ENCODE peak calls at places on chromosomes 1 and 21, in four cellular contexts. Z, Q, R and I are unnamed samples.

GRCh38 chr1:118960567-118961136 is 27.5 kb downstream of the TBX15 start:
- DNase-seq in Q (no peak), Z (peak), R (peak), I (no peak)

GRCh38 chr1:181099152-181100014 is 10.9 kb downstream of the IER5 start:
- DNase-seq in Z (peak), R (peak), Q (peak), I (peak)

GRCh38 chr1:197441990-197442389 is 173.9 kb downstream of the CRB1 start:
- DNase-seq in Z (peak), Q (peak), R (peak), I (peak)

GRCh38 chr1:156050376-156050775 is 3.2 kb downstream of the UBQLN4 start:
- DNase-seq in Q (no peak), Z (no peak), R (no peak), I (no peak)

GRCh38 chr1:113452921-113453770 is 62.8 kb downstream of the MAGI3 start:
- DNase-seq in Q (peak), R (peak), Z (peak), I (peak)

GRCh38 chr1:55050283-55050682 is 10.9 kb downstream of the PCSK9 start:
- DNase-seq in R (no peak), Q (no peak), Z (no peak), I (peak)

GRCh38 chr1:184418955-184419733 is 32.3 kb downstream of the C1orf21 start:
- DNase-seq in Q (peak), Z (no peak), R (no peak), I (no peak)

GRCh38 chr1:13898406-13898805 is 198.4 kb downstream of the PRDM2 start:
- DNase-seq in Z (no peak), Q (no peak), R (no peak), I (no peak)

GRCh38 chr1:209937996-209938959 is at the start of gene SYT14:
- DNase-seq in Q (peak), Z (peak), R (peak), I (peak)

GRCh38 chr1:150420560-150421265 is 56.8 kb downstream of the RPRD2 start:
- DNase-seq in Z (no peak), R (no peak), Q (no peak), I (peak)

GRCh38 chr1:180643693-180644092 is 11.9 kb downstream of the XPR1 start:
- DNase-seq in Z (no peak), Q (no peak), R (no peak), I (no peak)

GRCh38 chr1:230186003-230186863 is 119.2 kb downstream of the GALNT2 start:
- DNase-seq in Z (peak), Q (peak), R (peak), I (peak)

GRCh38 chr1:6785721-6786505 is 659 bp downstream of the CAMTA1 start:
- DNase-seq in Q (peak), R (peak), Z (peak), I (no peak)

GRCh38 chr1:17826165-17826488 is 71.0 kb downstream of the ACTL8 start:
- DNase-seq in Q (no peak), R (peak), Z (peak), I (no peak)

GRCh38 chr1:56709269-56709880 is 64.3 kb downstream of the PRKAA2 start:
- DNase-seq in R (peak), Z (peak), Q (peak), I (peak)

GRCh38 chr21:26597981-26598380 is 24.9 kb upstream of the CYYR1 start:
- DNase-seq in R (no peak), Q (peak), Z (no peak), I (no peak)

GRCh38 chr21:39681257-39681656 is 63.7 kb upstream of the IGSF5 start:
- DNase-seq in Q (peak), R (no peak), Z (no peak), I (peak)

GRCh38 chr1:88973520-88974137 is 18.8 kb downstream of the KYAT3 start:
- DNase-seq in R (peak), Z (peak), Q (peak), I (peak)

GRCh38 chr1:193458628-193459027 is 272.2 kb upstream of the B3GALT2 start:
- DNase-seq in Q (no peak), Z (no peak), R (no peak), I (peak)

GRCh38 chr1:37108596-37109188 is 74.4 kb upstream of the GRIK3 start:
- DNase-seq in Q (no peak), R (no peak), Z (no peak), I (no peak)

GRCh38 chr1:2208309-2209239 is 14.0 kb upstream of the FAAP20 start:
- DNase-seq in R (no peak), Q (peak), Z (peak), I (peak)

GRCh38 chr1:54671985-54672608 is 30.5 kb downstream of the MROH7 start:
- DNase-seq in Z (peak), R (peak), Q (peak), I (peak)

GRCh38 chr1:11131816-11132215 is 32.1 kb upstream of the EXOSC10 start:
- DNase-seq in R (no peak), Q (no peak), Z (no peak), I (no peak)

GRCh38 chr21:26572026-26572425 is 1.1 kb downstream of the CYYR1 start:
- DNase-seq in R (no peak), Z (no peak), Q (no peak), I (no peak)

GRCh38 chr21:44450402-44450801 is 4.9 kb upstream of the LRRC3 start:
- DNase-seq in Z (no peak), R (no peak), Q (no peak), I (no peak)

GRCh38 chr1:11842154-11843041 is 5.2 kb downstream of the NPPA start:
- DNase-seq in Z (peak), Q (no peak), R (no peak), I (no peak)

GRCh38 chr1:213931804-213932203 is 56.0 kb upstream of the PROX1 start:
- DNase-seq in Q (no peak), R (peak), Z (no peak), I (no peak)

GRCh38 chr1:179728266-179728665 is 14.8 kb upstream of the FAM163A start:
- DNase-seq in Z (no peak), R (no peak), Q (no peak), I (no peak)

GRCh38 chr1:205925730-205926129 is 17.5 kb downstream of the SLC26A9 start:
- DNase-seq in R (no peak), Q (peak), Z (peak), I (peak)

DNA sequence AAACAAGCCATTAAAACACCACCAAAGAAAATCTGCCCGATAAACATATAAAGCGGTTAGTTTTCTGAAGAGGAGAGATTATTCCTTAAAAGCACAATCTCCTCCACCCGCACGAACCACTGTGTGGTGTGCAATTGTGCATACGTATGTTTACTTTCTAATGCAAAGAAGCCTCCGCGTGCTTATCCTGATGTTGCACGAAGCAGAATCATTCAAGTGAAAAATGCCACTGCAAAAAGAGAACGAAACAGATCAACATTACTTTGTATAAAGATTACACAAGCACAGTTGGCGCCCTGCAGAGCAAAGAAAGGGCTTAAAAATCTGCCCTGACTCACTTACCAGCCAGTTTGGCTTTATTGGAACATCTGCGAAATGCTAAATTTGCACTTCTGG is 166.8 kb downstream of the ZNF281 start:
- DNase-seq in R (no peak), Q (no peak), Z (peak), I (no peak)
- H3K4me3 ChIP-seq in R (no peak), Q (no peak), Z (no peak), I (peak)

DNA sequence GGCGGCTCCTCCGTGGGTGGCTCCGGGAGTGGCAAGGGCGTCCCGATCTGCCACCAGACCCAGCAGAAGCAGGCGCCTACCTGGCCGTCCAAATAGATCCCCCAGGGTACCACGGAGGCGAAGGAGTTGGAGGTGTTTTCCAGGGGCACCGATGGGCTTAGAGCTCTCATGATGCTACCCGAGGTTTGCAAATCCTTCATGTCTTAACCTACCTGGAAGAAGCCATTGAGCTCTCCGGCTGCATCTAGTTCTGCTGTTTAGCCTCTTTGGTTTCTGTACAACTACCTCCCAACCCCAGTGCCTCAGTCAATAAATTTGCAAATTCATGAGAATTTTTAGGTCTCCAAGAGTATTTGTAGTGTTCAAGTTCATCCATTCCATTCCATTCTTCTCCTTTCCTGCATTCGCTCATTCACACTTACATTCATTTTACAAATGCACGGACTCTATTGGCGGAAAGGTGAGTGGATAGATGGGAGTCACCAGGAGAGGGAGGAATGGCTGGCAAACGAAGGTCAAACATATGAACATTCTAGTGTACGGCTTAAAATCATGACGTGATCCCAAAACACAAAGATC is 2.4 kb downstream of the LORICRIN start:
- DNase-seq in Q (no peak), Z (no peak), R (peak), I (no peak)
- TF ChIP-seq EZH2 in Q (peak), Z (no peak), R (no peak), I (no peak)

DNA sequence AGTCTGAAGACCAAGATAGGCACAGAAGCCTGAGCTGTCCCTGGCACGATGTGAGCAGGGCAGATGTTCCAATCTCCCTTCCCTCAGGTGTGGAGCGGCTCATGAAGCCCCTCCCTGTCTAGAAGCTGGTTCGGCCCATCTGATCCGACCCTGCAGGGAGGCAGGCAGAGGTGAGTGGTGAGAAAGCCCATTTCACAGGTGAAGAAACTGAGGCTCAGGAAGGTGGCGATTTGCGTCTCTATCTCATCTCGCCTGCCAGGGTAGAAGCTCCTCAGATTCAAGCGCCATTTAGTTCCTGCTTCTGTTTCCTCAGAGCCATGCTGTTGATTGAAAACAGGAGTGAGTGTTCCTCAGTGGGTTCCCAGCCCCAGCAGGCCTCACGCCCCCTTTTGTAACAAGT is 16.9 kb upstream of the TENT5B start:
- DNase-seq in Q (no peak), Z (no peak), R (no peak), I (no peak)
- H2AFZ ChIP-seq in Q (no peak), Z (no peak), R (no peak), I (no peak)

GRCh38 chr1:220803401-220804201 is 16.9 kb downstream of the MTARC1 start:
- DNase-seq in Q (no peak), R (peak), Z (peak), I (no peak)
- H3K4me3 ChIP-seq in Q (no peak), R (no peak), Z (no peak), I (no peak)

DNA sequence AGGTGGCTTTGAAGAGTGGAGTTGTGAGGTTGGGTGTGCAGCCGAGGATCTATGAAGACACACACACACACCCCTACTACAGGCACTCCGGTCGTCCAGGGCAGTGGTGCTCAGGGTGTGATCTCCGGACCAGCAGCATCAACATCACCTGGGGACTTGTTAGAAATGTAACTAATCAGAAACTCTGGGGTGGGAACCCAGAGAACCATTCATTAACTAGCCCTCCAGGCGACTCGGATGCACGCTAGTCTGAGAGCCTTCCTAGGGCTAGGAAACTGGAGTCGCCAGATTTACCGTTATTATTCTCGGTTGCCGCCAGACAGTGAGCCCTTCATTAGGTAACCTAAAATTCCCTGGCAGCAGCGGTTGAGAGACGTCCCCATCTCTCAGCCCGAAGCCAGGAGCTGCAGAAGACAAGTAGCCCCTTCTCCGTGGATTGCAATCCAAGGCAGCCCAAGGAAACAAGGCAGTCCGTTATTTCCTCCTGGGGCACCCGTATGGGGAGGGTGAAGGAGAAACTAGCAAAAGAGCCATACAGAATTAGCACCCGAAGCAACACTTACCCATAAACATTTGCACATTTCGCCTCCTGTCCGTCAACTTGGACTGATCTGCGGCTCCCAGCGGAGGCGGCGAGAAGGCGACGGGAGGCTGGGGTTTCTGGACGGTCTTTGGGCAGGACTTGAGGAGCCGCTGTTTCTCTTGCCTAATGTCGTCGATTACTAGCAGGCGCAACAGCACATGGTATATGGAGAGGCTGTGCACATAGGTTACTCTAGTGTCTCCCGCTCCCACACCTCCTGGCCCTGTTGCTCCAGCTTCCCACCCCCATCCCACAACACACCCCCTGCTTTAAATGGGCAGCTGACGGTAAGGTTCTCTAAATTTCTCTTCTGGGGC is 2.9 kb upstream of the CCN1 start:
- DNase-seq in Q (peak), Z (peak), R (peak), I (no peak)
- TF ChIP-seq EZH2 in Q (no peak), Z (no peak), R (no peak), I (no peak)

GRCh38 chr1:42861014-42861399 is 14.6 kb downstream of the ZNF691 start:
- DNase-seq in Q (no peak), R (no peak), Z (no peak), I (no peak)
- H2AFZ ChIP-seq in Q (no peak), R (no peak), Z (no peak), I (no peak)